ENCODE peak calls at places on chromosomes 11 and 22, in six cellular contexts. W is CD4-positive, alpha-beta memory T cell; V is kidney; Y is SJSA1; U is effector memory CD4-positive, alpha-beta T cell; N is mammary epithelial cell. E is an unnamed sample.

GRCh38 chr22:40666151-40666848 is 13.0 kb upstream of the MCHR1 start:
- DNase-seq in N (no peak), W (no peak), V (no peak), U (no peak), Y (no peak), E (no peak)

GRCh38 chr11:67507242-67507890 is 596 bp downstream of the CDK2AP2 start:
- DNase-seq in N (no peak), V (no peak), W (no peak), Y (peak; percentile 90), U (no peak), E (peak; percentile 60)

GRCh38 chr11:12693485-12694181 is 19.4 kb downstream of the TEAD1 start:
- DNase-seq in Y (peak; percentile 93), V (peak; percentile 79), U (no peak), W (no peak), N (peak; percentile 99), E (no peak)

GRCh38 chr11:66964495-66964894 is 6.3 kb upstream of the PC start:
- DNase-seq in V (no peak), U (no peak), Y (no peak), W (no peak), N (no peak), E (no peak)

GRCh38 chr22:18091916-18092526 is 14.2 kb downstream of the PEX26 start:
- DNase-seq in U (peak; percentile 17), W (peak; percentile 59), N (peak; percentile 69), Y (peak; percentile 80), V (peak; percentile 82), E (peak; percentile 17)

GRCh38 chr11:121237686-121238658 is 54.6 kb upstream of the SC5D start:
- DNase-seq in W (no peak), V (no peak), Y (no peak), U (no peak), N (peak; percentile 89), E (no peak)

GRCh38 chr11:104625246-104625645 is 273.0 kb downstream of the CASP12 start:
- DNase-seq in W (no peak), Y (no peak), N (peak; percentile 18), V (no peak), U (no peak), E (no peak)

GRCh38 chr11:18706330-18707243 is 8.0 kb downstream of the TMEM86A start:
- DNase-seq in W (peak; percentile 61), Y (no peak), U (peak; percentile 23), V (peak; percentile 87), N (no peak), E (peak; percentile 50)

GRCh38 chr11:66951927-66952337 is 6.3 kb downstream of the PC start:
- DNase-seq in Y (no peak), V (no peak), W (no peak), N (no peak), U (no peak), E (no peak)

GRCh38 chr11:7665473-7666291 is 7.6 kb downstream of the CYB5R2 start:
- DNase-seq in W (peak; percentile 58), V (peak; percentile 91), Y (peak; percentile 70), U (peak; percentile 41), N (peak; percentile 75), E (peak; percentile 58)

GRCh38 chr11:2565447-2566222 is 120.8 kb downstream of the KCNQ1 start:
- DNase-seq in Y (no peak), W (no peak), U (no peak), V (peak; percentile 49), N (no peak), E (no peak)

GRCh38 chr22:46674367-46674781 is 54.2 kb downstream of the GRAMD4 start:
- DNase-seq in U (peak; percentile 87), Y (no peak), W (peak; percentile 87), N (no peak), V (peak; percentile 91), E (peak; percentile 54)

GRCh38 chr22:21937821-21938070 is 14.9 kb downstream of the PPM1F start:
- DNase-seq in Y (no peak), W (no peak), V (no peak), N (peak; percentile 83), U (no peak), E (no peak)

GRCh38 chr11:84612645-84613044 is 1014.5 kb downstream of the DLG2 start:
- DNase-seq in U (no peak), V (no peak), W (no peak), N (no peak), Y (no peak), E (no peak)

GRCh38 chr11:61923166-61924015 is 6.0 kb upstream of the RAB3IL1 start:
- DNase-seq in W (no peak), V (peak; percentile 88), Y (no peak), N (no peak), U (no peak), E (no peak)

GRCh38 chr11:47991266-47991830 is 11.0 kb downstream of the PTPRJ start:
- DNase-seq in Y (no peak), V (peak; percentile 83), U (no peak), N (peak; percentile 67), W (no peak), E (no peak)

GRCh38 chr11:75583710-75584658 is 21.9 kb downstream of the SERPINH1 start:
- DNase-seq in V (peak; percentile 95), W (no peak), Y (no peak), U (no peak), N (no peak), E (no peak)

GRCh38 chr11:8260202-8260996 is 3.3 kb downstream of the LMO1 start:
- DNase-seq in V (peak; percentile 50), W (no peak), N (no peak), U (no peak), Y (peak; percentile 10), E (no peak)

GRCh38 chr11:816433-816779 is 2.3 kb upstream of the PNPLA2 start:
- DNase-seq in Y (no peak), V (no peak), W (no peak), U (no peak), N (no peak), E (no peak)

GRCh38 chr22:49084203-49084602 is 743.5 kb downstream of the BRD1 start:
- DNase-seq in V (peak; percentile 52), N (no peak), W (no peak), Y (no peak), U (no peak), E (no peak)

GRCh38 chr11:33608386-33608785 is 92.2 kb downstream of the C11orf91 start:
- DNase-seq in N (no peak), Y (no peak), W (no peak), V (no peak), U (no peak), E (no peak)

GRCh38 chr11:134069426-134069921 is 602 bp downstream of the JAM3 start:
- DNase-seq in W (no peak), Y (no peak), V (no peak), N (no peak), U (no peak), E (no peak)

GRCh38 chr11:92859290-92859689 is 110.2 kb upstream of the MTNR1B start:
- DNase-seq in U (no peak), Y (no peak), V (no peak), N (no peak), W (no peak), E (no peak)

GRCh38 chr11:44976576-44976975 is 25.9 kb upstream of the TP53I11 start:
- DNase-seq in W (no peak), N (no peak), Y (no peak), V (no peak), U (no peak), E (no peak)
- H3K4me1 ChIP-seq in W (peaks cover 46% of the 10 kb centered on the region), N (peaks cover 15% of the 10 kb centered on the region), Y (peaks cover 6% of the 10 kb centered on the region), V (no peaks in the 10 kb centered on the region), U (peaks cover 36% of the 10 kb centered on the region), E (peaks cover 40% of the 10 kb centered on the region)

GRCh38 chr11:128906185-128907065 is 15.3 kb downstream of the KCNJ5 start:
- DNase-seq in N (no peak), V (peak; percentile 32), U (no peak), W (no peak), Y (no peak), E (no peak)
- H3K4me3 ChIP-seq in N (peak overlapping the region; percentile 55), V (no peak overlapping the region), U (no peak overlapping the region), W (peak overlapping the region; percentile 10), Y (no peak overlapping the region), E (peak overlapping the region; percentile 60)

DNA sequence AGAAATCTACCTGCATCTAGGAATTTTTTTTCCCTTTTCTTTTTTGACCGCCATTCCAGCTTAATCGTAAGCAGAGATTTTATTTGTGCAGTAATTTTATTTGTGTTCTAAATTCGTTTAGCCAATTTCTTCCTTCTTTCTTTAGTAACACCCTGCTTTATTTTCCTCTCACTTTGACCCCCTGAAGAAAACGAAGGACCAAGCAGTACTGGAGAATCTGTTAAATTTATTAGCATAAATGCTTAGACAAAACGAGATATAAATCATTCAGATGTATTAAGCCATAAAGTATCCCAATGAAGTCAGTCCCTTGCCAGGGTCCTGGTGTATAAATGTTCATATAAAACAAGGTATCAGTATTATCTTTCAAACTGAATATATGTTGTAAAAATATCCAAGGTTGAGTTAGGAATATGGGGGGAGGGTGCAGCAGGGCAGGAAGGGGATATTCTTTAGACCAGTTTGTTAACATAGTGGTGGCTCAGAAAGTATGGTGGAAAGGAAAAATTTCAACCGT is 5.1 kb upstream of the WT1 start:
- DNase-seq in U (no peak), V (no peak), N (no peak), Y (no peak), W (no peak), E (no peak)
- H3K4me1 ChIP-seq in U (peaks cover 32% of the 10 kb centered on the region), V (no peaks in the 10 kb centered on the region), N (no peaks in the 10 kb centered on the region), Y (no peaks in the 10 kb centered on the region), W (peaks cover 39% of the 10 kb centered on the region), E (no peaks in the 10 kb centered on the region)

DNA sequence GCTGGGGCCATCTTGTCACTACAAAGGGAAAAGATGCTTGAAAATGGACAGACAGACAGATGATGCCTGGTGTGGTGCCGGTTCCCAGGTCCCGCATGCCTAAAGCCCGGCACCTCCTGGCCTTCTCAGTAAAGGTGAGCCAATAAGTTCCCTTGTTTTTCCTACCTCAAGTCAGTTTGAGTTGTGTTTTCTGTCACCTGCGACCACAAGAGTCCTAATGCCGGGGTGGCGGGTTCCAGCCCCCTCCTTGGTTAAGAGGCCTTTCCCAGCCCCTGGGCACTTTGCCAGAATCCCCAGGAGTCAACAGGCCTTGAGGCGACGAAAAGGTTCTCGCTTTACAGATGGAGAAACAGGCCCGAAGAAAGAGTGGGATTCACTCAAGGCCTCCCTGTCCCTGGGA is 9.0 kb downstream of the FGF19 start:
- DNase-seq in W (no peak), N (no peak), U (no peak), V (no peak), Y (no peak), E (no peak)
- H3K4me3 ChIP-seq in W (no peak overlapping the region), N (no peak overlapping the region), U (no peak overlapping the region), V (no peak overlapping the region), Y (no peak overlapping the region), E (no peak overlapping the region)

DNA sequence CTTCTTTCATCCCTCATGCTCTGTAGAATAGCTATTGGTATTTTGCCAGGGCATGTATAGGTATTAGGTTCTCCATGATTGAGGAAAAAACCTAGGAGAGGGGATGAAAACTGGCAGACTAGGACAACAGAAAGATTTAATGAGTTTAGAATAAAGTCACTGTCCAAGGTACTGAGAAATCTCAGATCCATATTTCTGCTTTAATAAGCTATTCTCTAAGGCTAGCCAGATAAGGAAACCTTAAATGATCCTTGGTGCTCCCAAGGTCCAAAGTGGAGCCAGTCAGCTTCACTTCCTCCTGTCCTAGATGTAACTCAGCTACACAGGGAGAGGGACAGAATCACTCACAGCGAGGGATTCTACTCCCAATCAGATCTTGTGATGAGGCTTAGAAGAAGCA is 13.7 kb upstream of the CSNK2A3 start:
- DNase-seq in W (no peak), N (no peak), Y (no peak), U (no peak), V (no peak), E (no peak)
- H3K4me1 ChIP-seq in W (no peaks in the 10 kb centered on the region), N (no peaks in the 10 kb centered on the region), Y (no peaks in the 10 kb centered on the region), U (no peaks in the 10 kb centered on the region), V (no peaks in the 10 kb centered on the region), E (no peaks in the 10 kb centered on the region)